ENCODE peak calls at places on chromosomes 7 and 10, in five cellular contexts. Z is mesenchymal stem cell, N is neuronal stem cell, R is H1, S is H9. J is an unnamed sample.

GRCh38 chr7:135929249-135929648 is 47.9 kb downstream of the MTPN start:
- DNase-seq in Z (peak; percentile 80), N (no peak), R (no peak), S (no peak), J (no peak)

GRCh38 chr7:12436896-12437535 is 33.4 kb upstream of the VWDE start:
- DNase-seq in Z (no peak), N (peak; percentile 12), R (no peak), S (peak; percentile 54), J (no peak)

GRCh38 chr7:101172854-101173751 is 7.0 kb downstream of the NAT16 start:
- DNase-seq in Z (peak; percentile 57), N (no peak), R (peak; percentile 64), S (peak; percentile 39), J (no peak)

GRCh38 chr10:66180651-66181318 is 745.1 kb upstream of the LRRTM3 start:
- DNase-seq in Z (peak; percentile 59), N (peak; percentile 59), R (no peak), S (no peak), J (peak; percentile 7)

GRCh38 chr7:134558370-134558769 is 9.5 kb downstream of the AKR1B15 start:
- DNase-seq in Z (no peak), N (no peak), R (no peak), S (no peak), J (no peak)

GRCh38 chr10:29386347-29386999 is 97.6 kb downstream of the LYZL1 start:
- DNase-seq in Z (peak; percentile 45), N (peak; percentile 23), R (no peak), S (no peak), J (peak; percentile 15)

GRCh38 chr7:78587443-78588044 is 789.0 kb downstream of the PHTF2 start:
- DNase-seq in Z (no peak), N (no peak), R (no peak), S (no peak), J (peak; percentile 20)

GRCh38 chr7:104136981-104137380 is 70.8 kb downstream of the ORC5 start:
- DNase-seq in Z (no peak), N (no peak), R (no peak), S (no peak), J (no peak)

GRCh38 chr10:12333382-12334185 is 15.8 kb upstream of the CAMK1D start:
- DNase-seq in Z (peak; percentile 98), N (no peak), R (no peak), S (no peak), J (peak; percentile 68)

GRCh38 chr10:29322918-29323317 is 34.0 kb downstream of the LYZL1 start:
- DNase-seq in Z (no peak), N (no peak), R (no peak), S (no peak), J (no peak)

GRCh38 chr10:86374664-86375063 is 8.1 kb upstream of the GRID1 start:
- DNase-seq in Z (no peak), N (no peak), R (peak; percentile 34), S (peak; percentile 23), J (no peak)

GRCh38 chr10:59678884-59679301 is 30.8 kb downstream of the SLC16A9 start:
- DNase-seq in Z (no peak), N (no peak), R (no peak), S (no peak), J (peak; percentile 7)

GRCh38 chr10:114412907-114413386 is 8.6 kb upstream of the AFAP1L2 start:
- DNase-seq in Z (peak; percentile 64), N (no peak), R (no peak), S (no peak), J (peak; percentile 95)

GRCh38 chr10:129760003-129760315 is 204.1 kb downstream of the EBF3 start:
- DNase-seq in Z (no peak), N (no peak), R (peak; percentile 30), S (peak; percentile 19), J (no peak)

GRCh38 chr10:29790223-29790622 is 155.5 kb upstream of the SVIL start:
- DNase-seq in Z (no peak), N (no peak), R (no peak), S (no peak), J (no peak)

GRCh38 chr7:100122067-100122466 is 2.6 kb downstream of the CNPY4 start:
- DNase-seq in Z (no peak), N (no peak), R (no peak), S (no peak), J (peak; percentile 79)

GRCh38 chr10:101611506-101611905 is 23.4 kb downstream of the DPCD start:
- DNase-seq in Z (peak; percentile 27), N (no peak), R (no peak), S (no peak), J (no peak)

GRCh38 chr7:78006063-78006755 is 207.6 kb downstream of the PHTF2 start:
- DNase-seq in Z (no peak), N (no peak), R (no peak), S (peak; percentile 69), J (peak; percentile 96)

GRCh38 chr7:50153141-50153540 is 60.1 kb upstream of the ZPBP start:
- DNase-seq in Z (peak; percentile 3), N (no peak), R (no peak), S (no peak), J (no peak)

GRCh38 chr10:61896854-61897661 is 4.4 kb upstream of the ARID5B start:
- DNase-seq in Z (peak; percentile 67), N (peak; percentile 78), R (peak; percentile 79), S (peak; percentile 83), J (peak; percentile 94)

GRCh38 chr7:116552616-116553015 is 27.8 kb downstream of the CAV1 start:
- DNase-seq in Z (peak; percentile 47), N (no peak), R (no peak), S (no peak), J (no peak)

GRCh38 chr10:70477661-70478162 is 855 bp upstream of the PALD1 start:
- DNase-seq in Z (no peak), N (no peak), R (peak; percentile 59), S (no peak), J (peak; percentile 15)

GRCh38 chr10:62352356-62352963 is 21.7 kb upstream of the ZNF365 start:
- DNase-seq in Z (no peak), N (no peak), R (no peak), S (no peak), J (no peak)

GRCh38 chr10:29974773-29975172 is 84.6 kb downstream of the JCAD start:
- DNase-seq in Z (no peak), N (no peak), R (no peak), S (no peak), J (no peak)

GRCh38 chr7:129859188-129859587 is 93.6 kb downstream of the UBE2H start:
- DNase-seq in Z (no peak), N (no peak), R (no peak), S (no peak), J (no peak)

GRCh38 chr7:36790280-36790679 is 66.0 kb upstream of the AOAH start:
- DNase-seq in Z (no peak), N (no peak), R (no peak), S (no peak), J (peak; percentile 7)

GRCh38 chr7:106609416-106609815 is 51.5 kb downstream of the CCDC71L start:
- DNase-seq in Z (peak; percentile 85), N (no peak), R (no peak), S (no peak), J (no peak)

GRCh38 chr10:10094700-10095099 is 923.0 kb upstream of the CELF2 start:
- DNase-seq in Z (peak; percentile 30), N (no peak), R (no peak), S (no peak), J (no peak)

GRCh38 chr7:153066711-153067110 is 307.2 kb downstream of the ACTR3B start:
- DNase-seq in Z (no peak), N (no peak), R (no peak), S (no peak), J (no peak)

GRCh38 chr7:36598056-36598675 is 126.1 kb downstream of the AOAH start:
- DNase-seq in Z (no peak), N (no peak), R (no peak), S (no peak), J (no peak)

GRCh38 chr7:1358376-1359050 is 100.8 kb downstream of the MICALL2 start:
- DNase-seq in Z (no peak), N (no peak), R (no peak), S (no peak), J (no peak)

GRCh38 chr10:46544989-46545791 is 11.3 kb downstream of the GPRIN2 start:
- DNase-seq in Z (no peak), N (no peak), R (no peak), S (peak; percentile 67), J (no peak)
- H2BK12ac ChIP-seq in Z (no peak overlapping the region), N (no peak overlapping the region), R (no peak overlapping the region), S (no peak overlapping the region), J (no peak overlapping the region)

GRCh38 chr10:24344279-24344678 is 135.3 kb downstream of the KIAA1217 start:
- DNase-seq in Z (peak; percentile 51), N (no peak), R (no peak), S (no peak), J (no peak)

GRCh38 chr10:24341897-24342296 is 133.0 kb downstream of the KIAA1217 start:
- DNase-seq in Z (no peak), N (no peak), R (no peak), S (no peak), J (no peak)

GRCh38 chr10:24346877-24347505 is 138.1 kb downstream of the KIAA1217 start:
- DNase-seq in Z (no peak), N (no peak), R (no peak), S (no peak), J (no peak)

GRCh38 chr10:24341371-24341770 is 132.4 kb downstream of the KIAA1217 start:
- DNase-seq in Z (no peak), N (no peak), R (no peak), S (no peak), J (no peak)

GRCh38 chr10:24344695-24345473 is 135.9 kb downstream of the KIAA1217 start:
- DNase-seq in Z (no peak), N (no peak), R (no peak), S (no peak), J (no peak)
- H3K4ac ChIP-seq in Z (no peak overlapping the region), N (no peak overlapping the region), R (no peak overlapping the region), S (no peak overlapping the region), J (peak overlapping the region; percentile 77)

GRCh38 chr7:37921340-37921805 is 933 bp downstream of the EPDR1 start:
- DNase-seq in Z (peak; percentile 12), N (peak; percentile 18), R (no peak), S (peak; percentile 68), J (peak; percentile 10)
- H3K4me2 ChIP-seq in Z (peak overlapping the region; percentile 97), N (peak overlapping the region; percentile 95), R (peak overlapping the region; percentile 67), S (peak overlapping the region; percentile 87), J (peak overlapping the region; percentile 95)

GRCh38 chr7:141659501-141659900 is 42.5 kb downstream of the DENND11 start:
- DNase-seq in Z (no peak), N (no peak), R (no peak), S (no peak), J (no peak)
- H2BK12ac ChIP-seq in Z (peak overlapping the region; percentile 57), N (no peak overlapping the region), R (no peak overlapping the region), S (no peak overlapping the region), J (no peak overlapping the region)

GRCh38 chr7:139588632-139589031 is 65.1 kb downstream of the CLEC2L start:
- DNase-seq in Z (peak; percentile 76), N (no peak), R (peak; percentile 41), S (no peak), J (peak; percentile 35)
- H3K4ac ChIP-seq in Z (no peak overlapping the region), N (no peak overlapping the region), R (no peak overlapping the region), S (no peak overlapping the region), J (no peak overlapping the region)

DNA sequence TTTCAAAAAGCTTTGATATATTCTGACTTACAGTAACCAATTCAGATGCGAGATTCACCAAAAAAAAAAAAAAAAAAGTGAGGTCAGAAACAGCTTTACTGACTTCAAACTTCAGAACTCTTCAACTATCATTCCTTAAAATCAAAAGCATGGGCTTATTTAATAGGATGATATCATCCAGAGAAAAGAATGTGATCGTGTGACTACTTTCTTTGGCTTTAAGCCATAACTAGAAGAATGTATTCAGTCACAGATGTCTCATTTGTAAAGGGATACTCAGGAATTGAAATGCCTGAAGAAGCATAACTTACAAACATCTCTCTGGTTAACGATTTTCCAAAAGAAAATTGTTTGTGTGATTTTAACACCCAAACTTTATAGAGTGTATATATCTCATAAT is 11.5 kb downstream of the TPK1 start:
- DNase-seq in Z (peak; percentile 35), N (no peak), R (no peak), S (no peak), J (no peak)
- H3K4me2 ChIP-seq in Z (no peak overlapping the region), N (no peak overlapping the region), R (no peak overlapping the region), S (no peak overlapping the region), J (no peak overlapping the region)